ENCODE peak calls at places on chromosomes 2 and 18, in nine cellular contexts. P is prostate gland; F is adrenal gland; B is psoas muscle; Y is SK-N-MC; G is heart left ventricle; I is cardiac muscle cell; A is esophagus squamous epithelium; E is CD4-positive, alpha-beta T cell. Z is an unnamed sample. For H3K9me3, the result is how much of the 10 kb centered on the place peaks cover.

GRCh38 chr2:57886196-57886786 is 160.3 kb upstream of the VRK2 start:
- DNase-seq in E (no peak), G (no peak), P (no peak), A (no peak), F (no peak), B (no peak), Y (no peak), I (no peak), Z (no peak)

GRCh38 chr2:18834341-18834740 is 245.0 kb upstream of the NT5C1B start:
- DNase-seq in I (no peak), F (peak), G (no peak), E (no peak), P (no peak), Y (no peak), A (no peak), B (no peak), Z (no peak)

GRCh38 chr18:24127735-24128134 is 11.1 kb upstream of the CABYR start:
- DNase-seq in A (no peak), E (no peak), P (no peak), I (no peak), G (no peak), B (no peak), F (no peak), Y (no peak), Z (no peak)

GRCh38 chr18:46148810-46149209 is 44.6 kb downstream of the HAUS1 start:
- DNase-seq in G (no peak), Y (peak), B (no peak), I (peak), F (peak), A (no peak), P (peak), E (peak), Z (no peak)

GRCh38 chr2:28088970-28089369 is 198.4 kb downstream of the BABAM2 start:
- DNase-seq in F (no peak), I (no peak), B (no peak), E (no peak), A (no peak), P (no peak), Y (no peak), G (no peak), Z (no peak)

GRCh38 chr2:121075006-121075545 is 209.9 kb downstream of the TFCP2L1 start:
- DNase-seq in I (peak), G (no peak), E (no peak), Y (peak), P (no peak), F (peak), B (peak), A (no peak), Z (no peak)

GRCh38 chr18:60075477-60075876 is 175.7 kb downstream of the PMAIP1 start:
- DNase-seq in E (no peak), B (no peak), F (no peak), G (no peak), I (no peak), Y (no peak), A (no peak), P (no peak), Z (no peak)

GRCh38 chr18:24656571-24656971 is 196.1 kb downstream of the HRH4 start:
- DNase-seq in G (no peak), F (no peak), P (no peak), A (no peak), B (no peak), Y (no peak), I (no peak), E (no peak), Z (no peak)

GRCh38 chr2:67400560-67401464 is 3.7 kb downstream of the ETAA1 start:
- DNase-seq in Y (no peak), A (no peak), F (no peak), I (no peak), B (no peak), G (no peak), P (no peak), E (no peak), Z (no peak)

GRCh38 chr2:203802277-203803045 is 65.1 kb upstream of the CTLA4 start:
- DNase-seq in Y (no peak), A (no peak), B (no peak), P (no peak), F (no peak), G (no peak), I (no peak), E (no peak), Z (no peak)

GRCh38 chr18:5155180-5155906 is 41.7 kb downstream of the AKAIN1 start:
- DNase-seq in P (no peak), E (no peak), Y (no peak), I (no peak), F (no peak), A (no peak), B (no peak), G (no peak), Z (no peak)

GRCh38 chr2:194700726-194701125 is 956.3 kb upstream of the SLC39A10 start:
- DNase-seq in Y (no peak), E (no peak), G (no peak), A (no peak), B (no peak), P (no peak), F (no peak), I (no peak), Z (no peak)

GRCh38 chr2:127993659-127994058 is 34.2 kb downstream of the SAP130 start:
- DNase-seq in F (no peak), E (no peak), P (no peak), I (no peak), A (no peak), G (no peak), B (no peak), Y (no peak), Z (no peak)

GRCh38 chr2:95389256-95390119 is 13.0 kb upstream of the FAHD2A start:
- DNase-seq in Y (no peak), E (peak), F (no peak), I (peak), B (peak), A (no peak), P (no peak), G (peak), Z (peak)

GRCh38 chr2:204840504-204840903 is 295.2 kb downstream of the PARD3B start:
- DNase-seq in B (no peak), I (no peak), E (no peak), A (no peak), F (no peak), G (no peak), Y (no peak), P (no peak), Z (no peak)

GRCh38 chr2:236172238-236172865 is 4.2 kb upstream of the GBX2 start:
- DNase-seq in Y (no peak), I (no peak), A (no peak), G (no peak), P (no peak), B (no peak), F (no peak), E (no peak), Z (no peak)

GRCh38 chr2:155310589-155310988 is 612.1 kb downstream of the KCNJ3 start:
- DNase-seq in E (no peak), Y (peak), G (no peak), B (no peak), P (no peak), F (no peak), A (no peak), I (peak), Z (no peak)

GRCh38 chr2:198913394-198914152 is 544.2 kb downstream of the SATB2 start:
- DNase-seq in B (no peak), I (no peak), A (no peak), Y (no peak), P (no peak), E (no peak), G (no peak), F (no peak), Z (no peak)

GRCh38 chr18:55878224-55878623 is 290.2 kb upstream of the TCF4 start:
- DNase-seq in G (no peak), Y (no peak), I (no peak), F (no peak), A (no peak), P (no peak), E (no peak), B (no peak), Z (no peak)

GRCh38 chr18:77057043-77057442 is 75.5 kb downstream of the MBP start:
- DNase-seq in Y (no peak), F (no peak), G (no peak), A (no peak), B (peak), I (no peak), P (no peak), E (no peak), Z (no peak)

GRCh38 chr2:185970148-185970852 is 231.7 kb downstream of the FSIP2 start:
- DNase-seq in I (no peak), E (no peak), P (no peak), Y (no peak), A (no peak), F (no peak), G (no peak), B (no peak), Z (no peak)

GRCh38 chr2:107529146-107529545 is 297.5 kb upstream of the RGPD4 start:
- DNase-seq in A (no peak), Y (no peak), B (no peak), P (no peak), G (no peak), E (no peak), I (peak), F (no peak), Z (no peak)

GRCh38 chr2:54336136-54336976 is 80.3 kb upstream of the TSPYL6 start:
- DNase-seq in F (no peak), A (no peak), Y (no peak), P (no peak), E (no peak), B (no peak), I (no peak), G (no peak), Z (no peak)

GRCh38 chr2:146477383-146477782 is 1367.4 kb upstream of the ACVR2A start:
- DNase-seq in B (no peak), A (no peak), G (no peak), E (no peak), P (no peak), I (peak), F (no peak), Y (no peak), Z (no peak)

GRCh38 chr2:65062843-65063242 is 6.6 kb downstream of the CEP68 start:
- DNase-seq in E (no peak), A (no peak), B (peak), G (no peak), I (no peak), P (no peak), F (no peak), Y (no peak), Z (no peak)

GRCh38 chr18:22604986-22605421 is 187.3 kb upstream of the CTAGE1 start:
- DNase-seq in P (peak), E (no peak), G (no peak), F (peak), B (no peak), A (no peak), Y (no peak), I (no peak), Z (no peak)

GRCh38 chr18:13603304-13604019 is 122.9 kb downstream of the FAM210A start:
- DNase-seq in E (no peak), F (no peak), A (no peak), B (no peak), Y (no peak), I (no peak), P (no peak), G (no peak), Z (no peak)

GRCh38 chr2:232537079-232537478 is 2.4 kb upstream of the CHRNG start:
- DNase-seq in A (no peak), F (no peak), B (no peak), Y (no peak), E (no peak), P (no peak), I (peak), G (no peak), Z (no peak)

GRCh38 chr18:24600076-24600654 is 139.7 kb downstream of the HRH4 start:
- DNase-seq in Y (peak), E (no peak), I (peak), A (no peak), B (no peak), P (peak), G (no peak), F (no peak), Z (no peak)

GRCh38 chr2:133680399-133681044 is 112.3 kb upstream of the NCKAP5 start:
- DNase-seq in B (no peak), G (no peak), P (no peak), E (no peak), F (no peak), Y (no peak), I (peak), A (no peak), Z (no peak)

GRCh38 chr2:172578054-172578453 is 22.2 kb downstream of the PDK1 start:
- DNase-seq in Y (no peak), A (no peak), E (no peak), G (no peak), B (no peak), I (no peak), F (no peak), P (no peak), Z (no peak)

GRCh38 chr2:172582656-172583055 is 26.8 kb downstream of the PDK1 start:
- DNase-seq in I (no peak), E (no peak), A (no peak), G (no peak), F (no peak), Y (no peak), B (no peak), P (no peak), Z (no peak)

GRCh38 chr2:172574965-172575364 is 19.1 kb downstream of the PDK1 start:
- DNase-seq in A (no peak), B (no peak), Y (no peak), F (no peak), G (no peak), P (no peak), E (no peak), I (no peak), Z (no peak)

GRCh38 chr2:172580544-172580943 is 24.7 kb downstream of the PDK1 start:
- DNase-seq in E (no peak), P (no peak), F (no peak), A (no peak), Y (no peak), B (no peak), G (no peak), I (no peak), Z (no peak)

DNA sequence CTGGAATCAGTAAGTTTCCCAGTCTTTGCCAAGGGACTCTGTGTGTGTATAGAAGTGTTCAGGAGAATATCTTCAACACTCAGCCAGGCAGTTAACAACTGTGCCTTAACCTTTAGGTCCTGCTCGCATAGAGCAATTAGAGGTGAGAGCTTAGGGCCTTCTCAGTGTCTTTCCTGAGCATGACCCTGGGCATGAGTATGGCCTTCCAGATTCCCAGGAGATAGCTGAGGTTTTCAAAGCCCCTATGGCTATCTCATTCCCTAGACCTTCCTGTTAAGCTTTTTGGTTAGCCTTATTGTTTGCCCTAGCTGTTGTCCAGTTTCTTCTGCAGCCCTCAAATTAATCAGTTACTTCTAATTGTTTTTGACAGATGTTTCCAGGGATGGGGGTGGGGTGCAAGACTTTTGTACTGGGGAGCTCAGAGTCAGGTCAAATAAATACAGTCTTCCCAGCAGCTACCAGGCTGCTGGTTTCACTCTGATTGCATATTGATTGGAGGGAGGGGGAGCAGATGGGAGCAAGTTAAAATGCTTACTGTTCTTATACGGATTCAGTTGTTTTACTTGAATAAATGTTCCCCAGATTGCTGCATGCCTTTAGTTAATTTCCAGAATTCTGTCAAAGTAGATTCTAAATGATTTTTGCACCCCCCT is 23.1 kb downstream of the PDK1 start:
- DNase-seq in B (no peak), G (no peak), P (no peak), A (no peak), Y (no peak), E (no peak), I (no peak), F (no peak), Z (no peak)
- H3K9me3 ChIP-seq in B (under half), G (under half), P (under half), A (under half), Y (under half), E (under half), I (under half), F (under half), Z (under half)

DNA sequence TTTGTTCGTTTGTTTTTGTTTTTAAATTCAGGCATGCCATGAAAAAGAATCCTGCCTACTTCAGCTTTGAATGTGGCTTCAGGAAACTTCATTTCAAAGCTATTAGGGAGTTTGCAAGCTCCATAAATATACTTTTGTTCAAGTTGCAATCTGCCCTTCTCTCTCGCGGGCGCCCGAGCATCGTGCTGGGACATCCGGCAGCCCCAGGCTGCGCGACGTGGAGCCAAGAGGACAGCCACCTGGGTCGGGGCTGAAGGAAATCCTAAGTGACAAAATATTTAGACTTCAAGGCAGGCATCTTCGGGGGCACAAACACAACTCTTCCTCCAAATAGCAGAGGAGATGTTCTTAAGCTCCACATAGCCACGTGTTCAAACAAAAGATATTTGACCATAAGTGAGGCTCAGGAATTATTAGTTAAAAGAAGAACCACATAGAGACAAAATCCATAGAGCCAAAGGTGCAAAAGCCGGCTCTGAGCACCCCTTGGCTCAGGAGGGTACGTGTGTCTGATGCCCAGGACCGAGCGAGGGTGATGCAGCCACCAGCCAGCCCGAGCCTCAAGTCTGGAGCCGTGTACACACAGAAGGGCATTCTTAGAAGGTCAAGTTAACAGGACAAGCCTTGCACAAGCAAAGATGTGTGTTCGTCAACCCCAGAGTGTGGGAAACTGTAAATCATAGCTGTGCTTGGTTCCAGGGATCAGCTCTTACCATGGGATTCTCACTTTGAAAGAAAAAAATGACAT is 256.5 kb upstream of the SALL3 start:
- DNase-seq in P (no peak), G (no peak), I (no peak), F (no peak), A (no peak), Y (no peak), B (no peak), E (no peak), Z (no peak)
- H3K9me3 ChIP-seq in P (under half), G (under half), I (under half), F (under half), A (under half), Y (under half), B (under half), E (under half), Z (under half)

GRCh38 chr2:239776441-239777033 is 248.6 kb downstream of the NDUFA10 start:
- DNase-seq in P (no peak), E (no peak), B (no peak), Y (no peak), A (no peak), F (no peak), I (no peak), G (no peak), Z (no peak)
- H3K9me3 ChIP-seq in P (under half), E (under half), B (under half), Y (under half), A (under half), F (under half), I (under half), G (under half), Z (under half)

GRCh38 chr2:6846540-6846939 is 19.2 kb downstream of the CMPK2 start:
- DNase-seq in G (no peak), F (no peak), I (no peak), B (no peak), P (no peak), A (no peak), E (no peak), Y (no peak), Z (no peak)
- H3K9me3 ChIP-seq in G (under half), F (under half), I (under half), B (half or more), P (under half), A (half or more), E (half or more), Y (under half), Z (under half)

GRCh38 chr18:35641467-35641866 is 59.9 kb downstream of the GALNT1 start:
- DNase-seq in E (no peak), Y (no peak), I (no peak), B (no peak), G (no peak), F (no peak), P (no peak), A (no peak), Z (no peak)

GRCh38 chr18:35642802-35643201 is 61.3 kb downstream of the GALNT1 start:
- DNase-seq in I (no peak), G (no peak), B (peak), Y (no peak), A (no peak), P (no peak), E (no peak), F (no peak), Z (no peak)

GRCh38 chr18:35641916-35642315 is 60.4 kb downstream of the GALNT1 start:
- DNase-seq in E (no peak), G (no peak), F (no peak), P (no peak), I (no peak), B (no peak), Y (no peak), A (no peak), Z (no peak)

DNA sequence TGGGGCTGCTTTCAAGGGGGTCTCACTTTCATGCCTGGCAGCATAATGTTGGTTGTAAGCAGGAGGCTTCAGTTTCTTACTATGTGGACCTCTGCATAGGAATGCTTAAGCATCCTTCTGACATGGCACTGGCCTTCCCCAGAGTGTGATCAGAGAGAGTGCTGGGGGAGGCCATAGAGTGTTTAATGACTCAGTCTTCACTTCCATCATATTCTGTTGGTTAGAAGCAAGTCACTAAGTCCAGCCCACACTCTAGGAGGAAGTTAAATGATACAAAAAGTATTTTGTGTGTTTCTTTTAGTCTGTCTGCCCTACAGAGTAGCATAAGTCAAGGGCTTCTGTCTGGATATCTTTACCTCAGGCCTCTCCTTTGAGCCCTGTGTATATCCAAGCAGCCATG is 64.9 kb downstream of the GALNT1 start:
- DNase-seq in I (no peak), F (no peak), G (no peak), A (no peak), Y (no peak), P (no peak), E (no peak), B (no peak), Z (no peak)
- H3K9me3 ChIP-seq in I (under half), F (under half), G (under half), A (under half), Y (under half), P (under half), E (under half), B (under half), Z (under half)

GRCh38 chr2:45269149-45269793 is 260.0 kb upstream of the SIX2 start:
- DNase-seq in G (no peak), E (no peak), B (no peak), Y (no peak), I (no peak), P (no peak), A (no peak), F (no peak), Z (no peak)
- H3K9me3 ChIP-seq in G (under half), E (under half), B (under half), Y (under half), I (under half), P (under half), A (under half), F (under half), Z (under half)

Z was measured in T-helper 17 cell.